ENCODE peak calls at places on chromosomes 13 and 19, in nine cellular contexts. H is NCI-H1105 treated with DMSO at 0.1 percent for 48 hours; R is fibroblast of the aortic adventitia; S is stimulated activated CD4-positive, alpha-beta T cell treated with anti-CD3 and anti-CD28 coated beads, Interleukin-12 subunit alpha, Interleukin-12 subunit beta, amount 100 ng/mL, for 4 hours; C is T1000; V is kidney tubule cell; N is dorsolateral prefrontal cortex; I is ELR; Q is activated T-helper 1 cell treated with Interleukin-2 at 50 U/mL for 16 hours. K is an unnamed sample.

GRCh38 chr19:34512254-34512796 is 30.8 kb downstream of the WTIP start:
- DNase-seq in H (no peak), R (no peak), S (no peak), C (no peak), V (no peak), N (no peak), I (no peak), Q (no peak), K (no peak)

GRCh38 chr13:76791290-76791664 is 94.9 kb downstream of the KCTD12 start:
- DNase-seq in H (peak), R (no peak), S (no peak), C (no peak), V (no peak), N (no peak), I (peak), Q (no peak), K (no peak)

GRCh38 chr13:46172531-46172991 is 9.4 kb downstream of the LCP1 start:
- DNase-seq in H (no peak), R (no peak), S (no peak), C (no peak), V (peak), N (no peak), I (peak), Q (peak), K (no peak)

GRCh38 chr13:109274188-109274821 is 512.1 kb downstream of the IRS2 start:
- DNase-seq in H (no peak), R (peak), S (no peak), C (no peak), V (peak), N (no peak), I (peak), Q (no peak), K (no peak)

GRCh38 chr19:44912854-44913253 is 1.6 kb upstream of the APOC1 start:
- DNase-seq in H (no peak), R (no peak), S (no peak), C (no peak), V (no peak), N (peak), I (no peak), Q (no peak), K (no peak)

GRCh38 chr13:79382545-79383275 is 23.3 kb downstream of the RBM26 start:
- DNase-seq in H (no peak), R (no peak), S (no peak), C (no peak), V (no peak), N (no peak), I (no peak), Q (no peak), K (no peak)

GRCh38 chr13:51549050-51549449 is 35.2 kb upstream of the WDFY2 start:
- DNase-seq in H (no peak), R (no peak), S (no peak), C (no peak), V (peak), N (no peak), I (no peak), Q (no peak), K (no peak)

GRCh38 chr19:2270157-2270571 is 11.8 kb downstream of the PEAK3 start:
- DNase-seq in H (no peak), R (no peak), S (peak), C (no peak), V (no peak), N (no peak), I (peak), Q (no peak), K (no peak)

K was measured in HFF-Myc.